ENCODE peak calls at places on chromosomes 3 and 15, in five cellular contexts. One of them, this sample, is unnamed.
A peak's percentile ranks its signal among the peaks of the same experiment; 100 is the strongest.

GRCh38 chr3:5186854-5187151 is 704 bp upstream of the EDEM1 start:
- DNase-seq in A673: peak; percentile 28
- DNase-seq in PC-3: peak; percentile 33
- DNase-seq in lower lobe of right lung: no peak
- DNase-seq in tibial artery: no peak
- DNase-seq in this sample: no peak

GRCh38 chr3:121956363-121956762 is 62.2 kb downstream of the SLC15A2 start:
- DNase-seq in tibial artery: no peak
- DNase-seq in lower lobe of right lung: no peak
- DNase-seq in A673: no peak
- DNase-seq in PC-3: no peak
- DNase-seq in this sample: no peak

GRCh38 chr3:139394116-139394515 is 4.7 kb upstream of the COPB2 start:
- DNase-seq in A673: peak; percentile 86
- DNase-seq in lower lobe of right lung: no peak
- DNase-seq in PC-3: no peak
- DNase-seq in tibial artery: no peak
- DNase-seq in this sample: no peak

GRCh38 chr15:85710340-85710842 is 84.3 kb downstream of the KLHL25 start:
- DNase-seq in lower lobe of right lung: no peak
- DNase-seq in A673: no peak
- DNase-seq in tibial artery: no peak
- DNase-seq in PC-3: no peak
- DNase-seq in this sample: no peak

GRCh38 chr15:52710050-52710709 is 31.0 kb upstream of the ATOSA start:
- DNase-seq in A673: no peak
- DNase-seq in PC-3: no peak
- DNase-seq in tibial artery: no peak
- DNase-seq in lower lobe of right lung: no peak
- DNase-seq in this sample: no peak

GRCh38 chr3:187955076-187955952 is 198.6 kb upstream of the LPP start:
- DNase-seq in A673: no peak
- DNase-seq in lower lobe of right lung: no peak
- DNase-seq in tibial artery: peak; percentile 79
- DNase-seq in PC-3: peak; percentile 58
- DNase-seq in this sample: no peak

GRCh38 chr3:183764854-183765731 is 60.3 kb downstream of the MAP6D1 start:
- DNase-seq in tibial artery: no peak
- DNase-seq in PC-3: peak; percentile 44
- DNase-seq in A673: no peak
- DNase-seq in lower lobe of right lung: no peak
- DNase-seq in this sample: no peak

GRCh38 chr3:29609007-29609805 is 328.3 kb downstream of the RBMS3 start:
- DNase-seq in lower lobe of right lung: no peak
- DNase-seq in A673: no peak
- DNase-seq in tibial artery: no peak
- DNase-seq in PC-3: peak; percentile 85
- DNase-seq in this sample: no peak

GRCh38 chr15:85314653-85315052 is 65.8 kb upstream of the AKAP13 start:
- DNase-seq in A673: no peak
- DNase-seq in lower lobe of right lung: no peak
- DNase-seq in PC-3: no peak
- DNase-seq in tibial artery: no peak
- DNase-seq in this sample: no peak

GRCh38 chr15:65517866-65518207 is 348 bp upstream of the DPP8 start:
- DNase-seq in lower lobe of right lung: no peak
- DNase-seq in A673: no peak
- DNase-seq in PC-3: no peak
- DNase-seq in tibial artery: no peak
- DNase-seq in this sample: no peak

GRCh38 chr3:106157411-106157810 is 288.6 kb upstream of the CBLB start:
- DNase-seq in tibial artery: no peak
- DNase-seq in A673: no peak
- DNase-seq in PC-3: no peak
- DNase-seq in lower lobe of right lung: no peak
- DNase-seq in this sample: no peak

GRCh38 chr3:73624363-73625123 is at the start of gene PDZRN3:
- DNase-seq in lower lobe of right lung: peak; percentile 55
- DNase-seq in A673: peak; percentile 11
- DNase-seq in tibial artery: peak; percentile 80
- DNase-seq in PC-3: no peak
- DNase-seq in this sample: peak; percentile 64

GRCh38 chr15:84934942-84935729 is 46.5 kb upstream of the PDE8A start:
- DNase-seq in PC-3: no peak
- DNase-seq in lower lobe of right lung: no peak
- DNase-seq in tibial artery: no peak
- DNase-seq in A673: no peak
- DNase-seq in this sample: no peak

GRCh38 chr3:162072656-162073055 is 576.0 kb downstream of the OTOL1 start:
- DNase-seq in lower lobe of right lung: no peak
- DNase-seq in PC-3: no peak
- DNase-seq in A673: no peak
- DNase-seq in tibial artery: no peak
- DNase-seq in this sample: no peak

GRCh38 chr3:126517291-126517951 is at the start of gene UROC1:
- DNase-seq in tibial artery: peak; percentile 47
- DNase-seq in A673: no peak
- DNase-seq in PC-3: no peak
- DNase-seq in lower lobe of right lung: peak; percentile 36
- DNase-seq in this sample: no peak

GRCh38 chr3:27289769-27290413 is 79.3 kb downstream of the NEK10 start:
- DNase-seq in tibial artery: no peak
- DNase-seq in A673: no peak
- DNase-seq in PC-3: peak; percentile 60
- DNase-seq in lower lobe of right lung: no peak
- DNase-seq in this sample: no peak

GRCh38 chr3:64150527-64151238 is 74.6 kb downstream of the PRICKLE2 start:
- DNase-seq in tibial artery: peak; percentile 87
- DNase-seq in A673: no peak
- DNase-seq in PC-3: peak; percentile 70
- DNase-seq in lower lobe of right lung: peak; percentile 86
- DNase-seq in this sample: peak; percentile 63

DNA sequence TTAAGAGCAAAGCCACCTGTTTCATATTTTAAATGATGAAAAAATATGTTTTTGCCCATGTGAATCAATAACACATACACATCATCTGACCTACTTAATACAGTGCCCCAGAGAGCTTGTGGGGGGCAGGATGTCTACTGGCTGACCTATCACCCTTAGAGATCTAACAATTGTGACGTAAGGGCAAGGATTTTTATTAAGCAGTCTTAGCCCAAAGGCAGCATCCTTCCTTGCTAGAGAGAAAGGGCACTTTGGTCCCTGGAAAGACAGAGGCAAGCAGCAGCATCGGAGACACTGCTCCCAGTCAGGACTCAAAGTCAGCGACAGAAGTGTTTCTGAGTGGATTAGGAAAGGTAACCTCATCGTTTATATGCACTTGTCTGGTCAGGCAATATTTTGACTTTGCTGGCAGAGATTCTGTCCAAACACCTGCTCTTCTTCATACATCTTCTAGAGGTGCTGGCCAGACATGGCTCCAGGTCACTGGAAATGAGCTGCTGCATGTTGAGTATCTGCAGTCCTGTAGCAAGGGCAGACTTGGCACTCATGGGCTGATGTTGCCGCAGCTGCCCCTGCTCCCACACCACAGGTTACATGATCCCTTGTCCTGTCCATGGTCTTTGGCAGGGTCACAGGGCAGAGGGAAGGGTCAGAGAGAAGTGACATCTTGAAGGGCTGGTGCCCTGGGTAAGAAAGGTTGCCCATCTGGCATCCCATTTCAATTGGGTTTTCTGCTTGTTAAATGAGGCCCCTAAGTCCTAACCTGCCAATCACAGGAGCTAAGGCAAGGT is 1.8 kb downstream of the CXCR6 start:
- DNase-seq in A673: no peak
- DNase-seq in tibial artery: peak; percentile 45
- DNase-seq in PC-3: no peak
- DNase-seq in lower lobe of right lung: no peak
- DNase-seq in this sample: no peak
- H3K4me1 ChIP-seq in A673: no peaks in the 10 kb centered on the region
- H3K4me1 ChIP-seq in tibial artery: no peaks in the 10 kb centered on the region
- H3K4me1 ChIP-seq in PC-3: peaks cover 18% of the 10 kb centered on the region
- H3K4me1 ChIP-seq in lower lobe of right lung: no peaks in the 10 kb centered on the region
- H3K4me1 ChIP-seq in this sample: peaks cover 43% of the 10 kb centered on the region

GRCh38 chr3:53730565-53730964 is 115.7 kb downstream of the CHDH start:
- DNase-seq in lower lobe of right lung: no peak
- DNase-seq in tibial artery: no peak
- DNase-seq in PC-3: no peak
- DNase-seq in A673: peak; percentile 5
- DNase-seq in this sample: peak; percentile 58

GRCh38 chr3:53728606-53729005 is 117.6 kb downstream of the CHDH start:
- DNase-seq in tibial artery: no peak
- DNase-seq in lower lobe of right lung: no peak
- DNase-seq in A673: no peak
- DNase-seq in PC-3: no peak
- DNase-seq in this sample: no peak

GRCh38 chr3:53731934-53732624 is 114.1 kb downstream of the CHDH start:
- DNase-seq in PC-3: no peak
- DNase-seq in tibial artery: no peak
- DNase-seq in lower lobe of right lung: no peak
- DNase-seq in A673: no peak
- DNase-seq in this sample: no peak

GRCh38 chr3:53729130-53729529 is 117.1 kb downstream of the CHDH start:
- DNase-seq in PC-3: no peak
- DNase-seq in A673: no peak
- DNase-seq in lower lobe of right lung: no peak
- DNase-seq in tibial artery: no peak
- DNase-seq in this sample: no peak

DNA sequence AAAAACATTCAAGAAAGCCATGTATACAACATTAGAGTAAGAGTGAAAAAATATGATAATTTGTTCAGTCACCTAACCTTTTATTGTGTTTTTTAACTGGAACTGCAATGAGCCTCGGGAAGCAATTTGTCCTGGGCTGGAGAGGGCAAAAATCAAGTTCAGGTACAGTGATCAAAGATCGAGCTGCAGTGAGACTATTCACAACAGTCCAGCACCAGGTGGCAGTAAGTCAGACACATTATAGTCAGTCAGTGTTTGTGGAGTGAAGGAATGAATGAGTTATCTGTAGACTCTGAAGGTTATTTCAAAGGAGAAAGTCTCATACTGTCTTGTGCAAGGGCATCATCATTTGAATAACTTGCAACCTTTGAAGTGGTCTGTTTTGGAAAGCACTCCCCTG is 116.6 kb downstream of the CHDH start:
- DNase-seq in lower lobe of right lung: no peak
- DNase-seq in PC-3: peak; percentile 28
- DNase-seq in A673: no peak
- DNase-seq in tibial artery: no peak
- DNase-seq in this sample: no peak
- TF ChIP-seq CTCF in lower lobe of right lung: no peak
- TF ChIP-seq CTCF in PC-3: peak; percentile 40
- TF ChIP-seq CTCF in A673: no peak
- TF ChIP-seq CTCF in tibial artery: no peak
- TF ChIP-seq CTCF in this sample: peak; percentile 39

GRCh38 chr3:11555211-11555782 is 88.4 kb downstream of the VGLL4 start:
- DNase-seq in tibial artery: peak; percentile 75
- DNase-seq in PC-3: no peak
- DNase-seq in lower lobe of right lung: peak; percentile 39
- DNase-seq in A673: no peak
- DNase-seq in this sample: peak; percentile 9

GRCh38 chr3:11553436-11554235 is 90.1 kb downstream of the VGLL4 start:
- DNase-seq in tibial artery: peak; percentile 95
- DNase-seq in lower lobe of right lung: peak; percentile 57
- DNase-seq in A673: no peak
- DNase-seq in PC-3: no peak
- DNase-seq in this sample: peak; percentile 45

GRCh38 chr3:11554236-11554610 is 89.5 kb downstream of the VGLL4 start:
- DNase-seq in tibial artery: no peak
- DNase-seq in PC-3: no peak
- DNase-seq in lower lobe of right lung: peak; percentile 34
- DNase-seq in A673: no peak
- DNase-seq in this sample: peak; percentile 16

GRCh38 chr3:11555823-11556222 is 87.9 kb downstream of the VGLL4 start:
- DNase-seq in tibial artery: no peak
- DNase-seq in lower lobe of right lung: peak; percentile 24
- DNase-seq in PC-3: no peak
- DNase-seq in A673: no peak
- DNase-seq in this sample: peak; percentile 10

DNA sequence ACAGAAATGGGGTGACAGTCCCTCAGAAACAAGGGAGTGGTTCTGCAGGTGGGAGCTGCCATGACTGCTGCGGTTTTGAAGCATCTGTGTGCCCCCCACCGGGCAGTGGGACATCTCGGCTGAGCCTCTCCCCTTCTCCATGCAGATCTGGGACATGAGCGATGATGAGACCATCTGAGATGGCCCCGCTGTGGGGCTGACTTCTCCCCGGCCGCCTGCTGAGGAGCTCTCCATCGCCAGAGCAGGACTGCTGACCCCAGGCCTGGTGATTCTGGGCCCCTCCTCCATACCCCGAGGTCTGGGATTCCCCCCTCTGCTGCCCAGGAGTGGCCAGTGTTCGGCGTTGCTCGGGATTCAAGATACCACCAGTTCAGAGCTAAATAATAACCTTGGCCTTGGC is 89.0 kb downstream of the VGLL4 start:
- DNase-seq in tibial artery: peak; percentile 66
- DNase-seq in PC-3: no peak
- DNase-seq in A673: no peak
- DNase-seq in lower lobe of right lung: peak; percentile 20
- DNase-seq in this sample: peak; percentile 5
- H3K36me3 ChIP-seq in tibial artery: peaks cover 31% of the 10 kb centered on the region
- H3K36me3 ChIP-seq in PC-3: peaks cover 13% of the 10 kb centered on the region
- H3K36me3 ChIP-seq in A673: peaks cover 13% of the 10 kb centered on the region
- H3K36me3 ChIP-seq in lower lobe of right lung: peaks cover 49% of the 10 kb centered on the region
- H3K36me3 ChIP-seq in this sample: peaks cover 25% of the 10 kb centered on the region

DNA sequence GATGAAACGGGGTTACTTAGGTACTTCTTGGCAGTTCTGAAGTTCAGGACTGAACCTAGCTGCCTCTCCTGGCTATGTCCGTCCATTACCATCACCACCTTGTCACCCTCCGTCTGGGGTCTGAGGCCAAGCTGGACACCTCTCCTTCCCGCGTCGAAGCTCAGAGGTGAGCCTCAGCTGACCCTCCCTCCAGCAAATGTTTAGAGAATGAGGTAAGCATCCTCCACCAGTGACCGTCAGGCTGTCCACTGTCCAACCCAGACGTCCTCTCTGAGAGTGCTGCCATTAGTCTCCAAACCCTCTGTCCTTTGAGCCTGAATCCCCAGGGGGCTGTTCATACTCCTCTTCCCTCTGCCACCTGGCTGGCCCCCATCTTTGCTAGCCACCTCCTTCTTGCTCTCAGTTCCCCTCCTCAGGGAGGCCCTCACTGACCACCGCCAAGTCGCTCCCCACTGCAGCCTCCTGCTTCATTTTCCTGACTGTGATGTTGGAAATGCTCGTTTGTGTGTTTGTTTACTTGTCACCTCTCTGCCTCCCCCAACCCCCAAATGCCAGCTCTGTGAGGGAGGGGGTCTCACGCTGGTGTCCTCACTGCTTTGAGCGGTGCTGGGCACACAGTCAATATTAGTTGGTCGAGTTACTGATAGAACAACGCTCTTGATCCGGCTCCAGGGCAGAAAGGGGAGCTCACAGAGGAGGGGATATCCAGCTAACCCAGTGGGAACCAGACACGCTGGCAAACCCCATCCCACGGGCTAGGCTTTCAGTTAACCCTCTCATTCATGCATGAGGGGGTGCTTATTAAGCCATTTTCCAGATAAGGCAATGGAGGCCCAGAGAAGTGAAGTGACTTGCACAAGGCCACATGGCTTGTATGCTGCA is 64.9 kb downstream of the IQSEC1 start:
- DNase-seq in tibial artery: no peak
- DNase-seq in PC-3: no peak
- DNase-seq in A673: no peak
- DNase-seq in lower lobe of right lung: peak; percentile 18
- DNase-seq in this sample: no peak
- H3K4me1 ChIP-seq in tibial artery: no peaks in the 10 kb centered on the region
- H3K4me1 ChIP-seq in PC-3: peaks cover 9% of the 10 kb centered on the region
- H3K4me1 ChIP-seq in A673: no peaks in the 10 kb centered on the region
- H3K4me1 ChIP-seq in lower lobe of right lung: peaks cover 76% of the 10 kb centered on the region
- H3K4me1 ChIP-seq in this sample: peaks cover 23% of the 10 kb centered on the region

This sample was measured in left ventricle myocardium inferior.